ENCODE peak calls at places on chromosomes 6 and 20, in seven cellular contexts. T, Q, O, Z, M, F and E are unnamed samples.

GRCh38 chr20:48739395-48740268 is 88.2 kb downstream of the PREX1 start:
- DNase-seq in O (no peak), T (no peak), F (no peak), Z (no peak), M (no peak), Q (no peak), E (no peak)

GRCh38 chr6:111354751-111355150 is 128.3 kb downstream of the REV3L start:
- DNase-seq in T (peak), M (no peak), Z (no peak), Q (no peak), O (no peak), F (no peak), E (no peak)

GRCh38 chr6:70709826-70710225 is 42.1 kb downstream of the SMAP1 start:
- DNase-seq in Q (peak), O (no peak), F (no peak), M (no peak), T (peak), Z (no peak), E (peak)

GRCh38 chr6:12363651-12364381 is 73.7 kb downstream of the EDN1 start:
- DNase-seq in T (peak), F (no peak), M (no peak), Z (no peak), Q (no peak), O (no peak), E (no peak)

GRCh38 chr6:149210376-149210775 is 107.1 kb upstream of the TAB2 start:
- DNase-seq in F (no peak), T (no peak), Z (no peak), M (no peak), O (no peak), Q (peak), E (peak)

GRCh38 chr6:2477723-2478122 is 232.3 kb upstream of the GMDS start:
- DNase-seq in M (no peak), O (no peak), F (no peak), Q (no peak), Z (no peak), T (peak), E (no peak)

GRCh38 chr6:18207438-18207837 is 52.2 kb downstream of the KDM1B start:
- DNase-seq in Z (no peak), F (no peak), Q (no peak), M (no peak), O (no peak), T (no peak), E (no peak)

GRCh38 chr6:111692327-111693164 is 86.9 kb upstream of the TRAF3IP2 start:
- DNase-seq in Z (no peak), O (no peak), T (no peak), F (no peak), Q (no peak), M (no peak), E (no peak)

GRCh38 chr6:38319259-38320255 is 320.2 kb downstream of the BTBD9 start:
- DNase-seq in M (peak), O (peak), F (no peak), Z (peak), Q (peak), T (peak), E (peak)

GRCh38 chr6:157985378-157986155 is 3.9 kb downstream of the SYNJ2 start:
- DNase-seq in M (peak), Z (no peak), F (no peak), O (no peak), Q (no peak), T (peak), E (no peak)

GRCh38 chr6:36590237-36590636 is 3.9 kb upstream of the SRSF3 start:
- DNase-seq in T (peak), Q (peak), O (no peak), F (no peak), M (peak), Z (no peak), E (peak)

GRCh38 chr6:21918666-21919065 is 325.1 kb downstream of the SOX4 start:
- DNase-seq in Q (no peak), T (peak), F (no peak), Z (no peak), O (no peak), M (no peak), E (no peak)

GRCh38 chr6:21911208-21911607 is 317.7 kb downstream of the SOX4 start:
- DNase-seq in Q (no peak), Z (no peak), T (no peak), F (no peak), O (no peak), M (no peak), E (no peak)

GRCh38 chr6:21915707-21916399 is 322.3 kb downstream of the SOX4 start:
- DNase-seq in T (no peak), F (no peak), O (no peak), Q (peak), M (peak), Z (no peak), E (peak)

GRCh38 chr6:21918081-21918480 is 324.5 kb downstream of the SOX4 start:
- DNase-seq in T (peak), O (no peak), Q (no peak), F (no peak), Z (no peak), M (no peak), E (no peak)

GRCh38 chr6:21914121-21914973 is 320.8 kb downstream of the SOX4 start:
- DNase-seq in Q (peak), Z (no peak), F (no peak), T (peak), M (no peak), O (no peak), E (peak)
- H2BK120ac ChIP-seq in Q (no peak), Z (no peak), F (no peak), T (no peak), M (no peak), O (no peak), E (no peak)

GRCh38 chr6:151999194-151999593 is 191.7 kb downstream of the ESR1 start:
- DNase-seq in M (no peak), Q (no peak), F (no peak), T (no peak), Z (no peak), O (no peak), E (no peak)

GRCh38 chr6:152001408-152001807 is 193.9 kb downstream of the ESR1 start:
- DNase-seq in T (no peak), Q (no peak), F (no peak), Z (no peak), O (no peak), M (no peak), E (no peak)

GRCh38 chr6:152004036-152004566 is 196.6 kb downstream of the ESR1 start:
- DNase-seq in F (no peak), O (no peak), M (no peak), Z (no peak), T (no peak), Q (no peak), E (no peak)

GRCh38 chr6:152002306-152002705 is 194.8 kb downstream of the ESR1 start:
- DNase-seq in Z (no peak), Q (no peak), O (no peak), F (no peak), T (peak), M (no peak), E (no peak)

GRCh38 chr6:152004896-152005295 is 197.4 kb downstream of the ESR1 start:
- DNase-seq in F (no peak), T (no peak), O (no peak), M (no peak), Q (no peak), Z (no peak), E (no peak)
- H2BK120ac ChIP-seq in F (no peak), T (no peak), O (no peak), M (no peak), Q (no peak), Z (no peak), E (no peak)

DNA sequence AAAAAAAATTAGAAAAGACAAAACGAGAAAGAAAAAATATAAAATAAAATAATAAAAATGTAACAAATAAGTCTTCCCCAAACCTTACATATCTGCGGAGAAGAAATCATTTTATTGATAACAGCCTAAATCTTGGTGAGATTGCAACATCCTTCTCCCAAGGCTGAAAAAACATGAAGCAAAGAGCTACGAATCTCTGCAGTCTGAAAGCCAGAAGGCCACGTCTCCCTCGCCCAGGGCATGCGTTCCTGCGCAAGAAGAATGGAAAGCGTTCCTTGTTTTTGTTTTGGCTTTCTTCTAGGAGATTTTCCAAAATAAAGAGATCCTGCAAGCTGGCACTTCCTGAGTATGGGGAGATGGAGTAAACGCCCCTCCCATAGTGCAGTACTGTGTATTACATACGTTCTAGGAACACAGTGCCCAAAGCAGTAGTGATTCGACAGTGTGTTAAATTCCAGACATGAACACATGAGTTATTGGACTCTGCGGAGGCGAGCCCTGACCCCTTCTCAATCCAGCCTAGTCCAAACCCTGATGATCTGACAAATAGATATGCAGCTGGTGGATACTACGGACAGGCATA is 126.7 kb upstream of the RREB1 start:
- DNase-seq in O (no peak), M (no peak), F (no peak), Z (no peak), Q (no peak), T (peak), E (no peak)
- H2BK120ac ChIP-seq in O (no peak), M (no peak), F (no peak), Z (no peak), Q (no peak), T (no peak), E (no peak)

GRCh38 chr6:77322604-77323003 is 140.7 kb downstream of the HTR1B start:
- DNase-seq in Q (no peak), Z (no peak), T (no peak), O (no peak), F (no peak), M (no peak), E (no peak)
- H2BK120ac ChIP-seq in Q (no peak), Z (no peak), T (no peak), O (no peak), F (no peak), M (no peak), E (no peak)

GRCh38 chr6:52419809-52420667 is at the start of gene EFHC1:
- DNase-seq in F (peak), T (peak), Q (peak), O (peak), M (peak), Z (peak), E (peak)
- H2BK120ac ChIP-seq in F (no peak), T (peak), Q (peak), O (no peak), M (no peak), Z (no peak), E (peak)

GRCh38 chr20:63660622-63661021 is 2.5 kb downstream of the RTEL1 start:
- DNase-seq in T (no peak), M (no peak), Z (no peak), Q (no peak), O (no peak), F (no peak), E (no peak)

GRCh38 chr20:63661959-63662812 is 4.1 kb downstream of the RTEL1 start:
- DNase-seq in Z (no peak), Q (no peak), T (no peak), O (no peak), F (no peak), M (no peak), E (no peak)

GRCh38 chr20:63659370-63659769 is 1.3 kb downstream of the RTEL1 start:
- DNase-seq in F (no peak), O (no peak), Z (no peak), T (peak), M (peak), Q (no peak), E (no peak)

GRCh38 chr20:63662813-63663189 is 4.7 kb downstream of the RTEL1 start:
- DNase-seq in Q (no peak), M (no peak), T (no peak), O (no peak), Z (no peak), F (no peak), E (no peak)

DNA sequence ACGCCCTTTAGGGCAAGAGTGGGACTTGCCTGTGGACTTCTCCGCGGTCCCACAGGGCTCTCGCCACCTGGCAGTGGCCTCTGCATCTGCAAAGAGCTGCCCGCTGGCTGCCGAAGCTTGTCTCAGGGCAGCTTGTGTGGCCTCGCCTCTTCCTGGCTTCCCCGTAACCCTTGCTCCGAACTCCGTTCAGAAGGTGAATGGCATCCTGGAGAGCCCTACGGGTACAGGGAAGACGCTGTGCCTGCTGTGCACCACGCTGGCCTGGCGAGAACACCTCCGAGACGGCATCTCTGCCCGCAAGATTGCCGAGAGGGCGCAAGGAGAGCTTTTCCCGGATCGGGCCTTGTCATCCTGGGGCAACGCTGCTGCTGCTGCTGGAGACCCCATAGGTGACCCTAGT is 3.0 kb downstream of the RTEL1 start:
- DNase-seq in T (no peak), Z (no peak), M (no peak), Q (no peak), O (no peak), F (no peak), E (no peak)
- H2BK120ac ChIP-seq in T (no peak), Z (no peak), M (no peak), Q (no peak), O (no peak), F (no peak), E (no peak)